ENCODE peak calls at places on chromosomes 3 and 15, in nine cellular contexts. W, A, K, N, R, J, H, S and B are unnamed samples.

GRCh38 chr3:51099794-51100542 is 285.1 kb upstream of the MANF start:
- DNase-seq in W (peak), A (no peak), K (peak), N (peak), R (peak), J (peak), H (peak), S (peak), B (peak)

GRCh38 chr3:141426404-141427034 is 58.2 kb downstream of the ZBTB38 start:
- DNase-seq in W (peak), A (no peak), K (no peak), N (peak), R (no peak), J (no peak), H (peak), S (peak), B (no peak)

GRCh38 chr15:41256577-41257038 is 25.5 kb downstream of the CHP1 start:
- DNase-seq in W (peak), A (no peak), K (no peak), N (peak), R (no peak), J (no peak), H (peak), S (no peak), B (no peak)

GRCh38 chr15:56582785-56583184 is 117.8 kb upstream of the MNS1 start:
- DNase-seq in W (no peak), A (no peak), K (no peak), N (no peak), R (no peak), J (no peak), H (no peak), S (peak), B (no peak)

GRCh38 chr15:60423540-60423939 is 25.8 kb upstream of the ANXA2 start:
- DNase-seq in W (peak), A (no peak), K (no peak), N (peak), R (no peak), J (no peak), H (peak), S (peak), B (peak)

GRCh38 chr3:138921316-138922292 is 25.3 kb downstream of the FOXL2 start:
- DNase-seq in W (peak), A (no peak), K (no peak), N (peak), R (no peak), J (peak), H (peak), S (peak), B (peak)

GRCh38 chr15:83200162-83200561 is 7.5 kb downstream of the HDGFL3 start:
- DNase-seq in W (peak), A (no peak), K (no peak), N (peak), R (no peak), J (peak), H (no peak), S (peak), B (no peak)

GRCh38 chr3:133672461-133672860 is 10.7 kb upstream of the TOPBP1 start:
- DNase-seq in W (no peak), A (no peak), K (no peak), N (no peak), R (no peak), J (no peak), H (no peak), S (no peak), B (no peak)

GRCh38 chr3:69051796-69052566 is at the start of gene TMF1:
- DNase-seq in W (peak), A (peak), K (peak), N (peak), R (peak), J (peak), H (peak), S (peak), B (peak)

GRCh38 chr3:119420196-119420595 is 43.2 kb downstream of the TMEM39A start:
- DNase-seq in W (no peak), A (no peak), K (no peak), N (no peak), R (no peak), J (no peak), H (peak), S (no peak), B (no peak)
- TF ChIP-seq CTCF in W (peak), A (no peak), K (no peak), N (peak), R (no peak), J (no peak), H (peak), S (peak), B (peak)

DNA sequence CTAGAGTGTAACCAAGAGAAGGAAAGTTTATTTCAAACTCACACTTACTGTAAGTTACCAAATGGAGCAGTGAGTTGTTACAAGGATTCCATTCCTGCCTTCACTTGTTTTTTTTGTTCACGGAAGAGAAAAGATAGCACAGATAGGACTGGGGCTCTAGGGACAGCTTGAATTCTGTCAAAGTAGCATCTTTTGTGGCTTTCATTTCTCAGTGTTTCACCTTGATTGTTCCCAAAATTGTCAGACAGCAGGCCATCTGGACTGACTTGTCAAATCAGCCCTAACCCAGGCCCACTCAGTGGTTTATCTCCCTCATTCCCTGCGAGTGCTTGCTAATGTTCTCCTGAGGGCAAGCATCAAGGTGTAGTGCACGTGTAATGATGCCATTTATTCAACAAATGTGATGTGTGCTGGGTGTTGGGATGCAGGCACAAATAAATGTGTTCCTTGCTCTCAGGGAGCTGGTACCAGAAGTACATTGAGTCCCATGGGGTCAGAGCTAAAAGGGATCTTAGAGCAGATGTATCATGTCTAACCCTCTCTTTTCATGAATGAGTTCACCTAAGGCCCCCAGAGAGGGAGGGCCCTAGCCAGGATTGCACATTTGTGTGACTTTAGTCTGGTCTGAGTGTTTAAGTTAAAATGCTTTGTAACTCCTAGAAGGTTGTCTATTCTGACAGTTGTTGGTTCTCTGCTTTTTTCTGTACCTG is 49.1 kb downstream of the PDHB start:
- DNase-seq in W (no peak), A (no peak), K (no peak), N (no peak), R (no peak), J (no peak), H (no peak), S (peak), B (no peak)
- TF ChIP-seq CTCF in W (no peak), A (no peak), K (no peak), N (no peak), R (no peak), J (no peak), H (no peak), S (no peak), B (no peak)

DNA sequence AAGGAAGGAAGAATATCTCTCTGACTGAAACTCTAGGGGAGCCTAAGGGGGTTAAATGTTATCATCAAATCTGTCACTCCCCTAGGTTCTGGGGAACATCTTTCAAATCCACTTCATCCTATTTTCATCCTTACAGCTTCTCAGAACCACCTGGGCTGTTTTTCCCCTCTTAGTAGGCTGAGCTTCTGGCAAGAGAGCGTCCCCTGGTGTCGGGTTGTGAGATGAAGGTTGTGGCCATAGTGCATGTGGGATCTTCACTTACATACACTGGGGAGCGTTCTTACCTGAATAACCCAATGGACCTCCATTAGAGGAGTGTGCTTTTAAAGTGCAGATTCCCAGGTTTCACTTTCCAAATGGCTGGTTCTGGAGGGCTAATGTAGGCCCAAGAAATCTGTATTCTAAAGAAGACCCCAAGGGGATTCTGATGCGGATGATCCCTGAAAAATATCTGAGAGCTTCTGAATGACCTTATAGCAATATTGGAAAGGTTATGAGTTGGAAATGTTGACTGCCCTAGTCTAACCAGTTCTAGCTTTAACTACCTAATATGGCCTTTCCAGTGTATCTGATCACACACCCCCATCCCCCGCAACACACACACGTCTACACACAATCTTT is 663.7 kb downstream of the AGBL1 start:
- DNase-seq in W (no peak), A (no peak), K (no peak), N (no peak), R (no peak), J (no peak), H (peak), S (no peak), B (no peak)
- TF ChIP-seq CTCF in W (peak), A (no peak), K (peak), N (no peak), R (no peak), J (no peak), H (peak), S (peak), B (no peak)

GRCh38 chr15:58058729-58059128 is 6.8 kb downstream of the ALDH1A2 start:
- DNase-seq in W (no peak), A (no peak), K (no peak), N (no peak), R (no peak), J (no peak), H (no peak), S (no peak), B (no peak)
- TF ChIP-seq CTCF in W (no peak), A (no peak), K (no peak), N (no peak), R (no peak), J (no peak), H (no peak), S (no peak), B (no peak)

DNA sequence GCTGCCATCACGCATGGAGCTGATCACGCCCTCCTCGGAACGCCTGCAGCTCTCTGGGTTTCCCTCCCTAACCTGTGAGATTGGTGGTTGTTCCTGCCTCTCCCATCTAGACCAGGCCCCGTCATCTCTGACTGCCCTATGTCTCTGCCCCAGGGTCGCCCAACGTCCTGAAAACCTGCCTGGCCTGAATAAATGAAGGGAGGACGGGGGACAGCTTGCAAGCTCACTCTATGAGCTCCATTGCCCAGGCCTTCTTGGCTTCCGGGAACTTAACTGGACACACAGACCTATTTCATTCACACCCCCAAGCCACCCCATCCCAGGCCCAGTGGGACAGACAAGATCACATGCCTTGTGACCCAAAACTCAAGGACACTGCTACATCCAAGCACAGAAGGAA is 274.2 kb downstream of the XXYLT1 start:
- DNase-seq in W (no peak), A (peak), K (no peak), N (no peak), R (no peak), J (no peak), H (no peak), S (no peak), B (no peak)
- TF ChIP-seq CTCF in W (no peak), A (no peak), K (no peak), N (no peak), R (no peak), J (no peak), H (no peak), S (no peak), B (no peak)

GRCh38 chr15:30991301-30992072 is at the start of gene MTMR10:
- DNase-seq in W (peak), A (peak), K (peak), N (peak), R (peak), J (peak), H (peak), S (peak), B (peak)
- TF ChIP-seq CTCF in W (peak), A (no peak), K (no peak), N (no peak), R (no peak), J (no peak), H (no peak), S (no peak), B (no peak)

DNA sequence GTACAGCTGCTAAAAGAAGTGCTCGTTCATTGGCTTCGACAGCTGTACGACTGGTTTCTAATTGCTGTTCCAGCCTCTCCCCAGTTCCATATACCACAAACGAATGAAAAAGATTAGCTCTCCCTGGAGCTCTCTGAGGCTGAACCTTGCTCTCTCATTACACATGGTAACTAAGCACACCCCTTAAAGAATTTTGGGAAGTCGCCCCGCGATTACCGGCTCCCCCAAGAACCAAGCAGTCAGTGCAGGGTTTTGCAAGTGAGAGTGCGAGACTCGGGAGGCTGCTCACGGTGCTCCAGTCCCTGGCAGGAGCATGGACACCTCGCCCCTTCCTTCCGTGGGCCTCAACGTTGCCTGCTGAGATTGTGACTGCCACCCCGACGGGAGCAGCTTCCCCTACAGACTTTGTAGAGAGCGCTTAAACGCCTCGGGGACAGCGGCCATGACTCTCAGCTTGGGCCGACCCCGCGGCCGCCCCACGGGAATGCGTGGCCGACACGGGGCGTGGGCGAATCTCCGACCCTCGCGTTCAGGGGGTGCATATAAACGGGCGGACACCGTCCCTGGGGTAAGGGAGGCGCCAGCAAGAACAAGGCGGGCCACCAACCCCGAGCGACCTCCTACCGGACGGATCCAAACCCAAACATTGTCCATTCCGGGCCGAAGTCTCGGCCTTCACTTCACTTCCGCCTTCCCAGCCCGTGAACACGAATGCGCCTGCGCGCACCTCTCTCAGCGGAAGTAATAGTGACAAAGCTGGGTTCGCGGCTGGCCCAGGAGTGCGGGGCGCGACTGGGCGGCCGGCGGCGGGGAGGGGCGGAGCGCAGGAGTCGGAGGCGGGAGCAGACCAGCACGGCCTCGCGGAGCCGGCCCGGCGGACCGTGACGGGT is at the start of gene ATP2C1:
- DNase-seq in W (peak), A (peak), K (peak), N (peak), R (peak), J (peak), H (peak), S (peak), B (peak)
- TF ChIP-seq CTCF in W (no peak), A (peak), K (no peak), N (no peak), R (no peak), J (no peak), H (no peak), S (no peak), B (no peak)